ENCODE peak calls at places on chromosomes 7 and 10, in six cellular contexts. E is AG04450, W is cardiac fibroblast, D is mucosa of descending colon, S is left lung, M is glutamatergic neuron. R is an unnamed sample.

GRCh38 chr10:2772791-2773644 is 294.3 kb upstream of the PFKP start:
- DNase-seq in M (peak; percentile 45), D (no peak), S (peak; percentile 67), W (no peak), E (no peak), R (no peak)

GRCh38 chr7:65475734-65476319 is 102.2 kb downstream of the ZNF92 start:
- DNase-seq in M (no peak), S (no peak), D (peak; percentile 67), E (no peak), W (no peak), R (peak; percentile 5)

GRCh38 chr7:103773726-103774125 is 215.7 kb downstream of the RELN start:
- DNase-seq in M (no peak), S (no peak), E (no peak), W (no peak), D (no peak), R (no peak)

GRCh38 chr10:18290651-18291313 is 150.6 kb downstream of the CACNB2 start:
- DNase-seq in E (no peak), W (no peak), S (no peak), M (no peak), D (no peak), R (no peak)

GRCh38 chr10:119817991-119818888 is 54.4 kb downstream of the MCMBP start:
- DNase-seq in M (peak; percentile 100), S (peak; percentile 84), E (peak; percentile 13), W (peak; percentile 65), D (peak; percentile 58), R (peak; percentile 94)

GRCh38 chr7:33326485-33326848 is 197.1 kb downstream of the BBS9 start:
- DNase-seq in M (no peak), D (no peak), S (no peak), E (no peak), W (no peak), R (no peak)

GRCh38 chr10:119826777-119827176 is 45.9 kb downstream of the MCMBP start:
- DNase-seq in W (no peak), S (no peak), E (no peak), M (no peak), D (no peak), R (no peak)

GRCh38 chr10:4319870-4320367 is 506.1 kb upstream of the AKR1E2 start:
- DNase-seq in D (no peak), W (no peak), E (no peak), S (no peak), M (no peak), R (no peak)

GRCh38 chr10:45444976-45445898 is 71.2 kb downstream of the ALOX5 start:
- DNase-seq in M (peak; percentile 54), S (no peak), W (no peak), D (no peak), E (no peak), R (no peak)

GRCh38 chr10:63976538-63976937 is 455.3 kb downstream of the REEP3 start:
- DNase-seq in W (peak; percentile 27), M (peak; percentile 74), E (no peak), D (no peak), S (no peak), R (peak; percentile 73)

GRCh38 chr7:30473393-30473775 is 5.2 kb downstream of the NOD1 start:
- DNase-seq in W (no peak), S (no peak), M (no peak), D (no peak), E (no peak), R (no peak)

GRCh38 chr10:105952153-105952552 is 1212.4 kb downstream of the SORCS1 start:
- DNase-seq in S (no peak), M (no peak), D (no peak), W (peak; percentile 55), E (peak; percentile 3), R (peak; percentile 17)

GRCh38 chr10:112778579-112778978 is 171.5 kb upstream of the TCF7L2 start:
- DNase-seq in E (no peak), S (no peak), W (peak; percentile 16), M (no peak), D (no peak), R (no peak)

GRCh38 chr7:42671627-42672026 is 240.2 kb downstream of the C7orf25 start:
- DNase-seq in D (no peak), W (peak; percentile 74), E (no peak), M (no peak), S (no peak), R (no peak)

GRCh38 chr7:28758186-28758585 is 199.9 kb downstream of the TRIL start:
- DNase-seq in E (no peak), S (no peak), D (no peak), M (no peak), W (no peak), R (no peak)

GRCh38 chr7:30933124-30933893 is 21.7 kb downstream of the AQP1 start:
- DNase-seq in M (no peak), D (no peak), E (no peak), W (no peak), S (peak; percentile 54), R (no peak)

GRCh38 chr7:131765575-131765974 is 209.1 kb upstream of the PODXL start:
- DNase-seq in E (no peak), W (no peak), S (no peak), M (no peak), D (no peak), R (no peak)

GRCh38 chr10:24952701-24953349 is 419 bp upstream of the PRTFDC1 start:
- DNase-seq in E (no peak), S (no peak), D (no peak), M (peak; percentile 80), W (peak; percentile 75), R (peak; percentile 72)

GRCh38 chr10:60734226-60734625 is 44.1 kb upstream of the CDK1 start:
- DNase-seq in M (no peak), S (no peak), E (no peak), W (no peak), D (no peak), R (no peak)

GRCh38 chr10:122462533-122463465 is 1.4 kb downstream of the HTRA1 start:
- DNase-seq in D (no peak), M (no peak), S (no peak), E (no peak), W (peak; percentile 60), R (no peak)

GRCh38 chr10:14839305-14839695 is 1.2 kb downstream of the HSPA14 start:
- DNase-seq in D (peak; percentile 54), S (no peak), M (no peak), W (no peak), E (no peak), R (no peak)

DNA sequence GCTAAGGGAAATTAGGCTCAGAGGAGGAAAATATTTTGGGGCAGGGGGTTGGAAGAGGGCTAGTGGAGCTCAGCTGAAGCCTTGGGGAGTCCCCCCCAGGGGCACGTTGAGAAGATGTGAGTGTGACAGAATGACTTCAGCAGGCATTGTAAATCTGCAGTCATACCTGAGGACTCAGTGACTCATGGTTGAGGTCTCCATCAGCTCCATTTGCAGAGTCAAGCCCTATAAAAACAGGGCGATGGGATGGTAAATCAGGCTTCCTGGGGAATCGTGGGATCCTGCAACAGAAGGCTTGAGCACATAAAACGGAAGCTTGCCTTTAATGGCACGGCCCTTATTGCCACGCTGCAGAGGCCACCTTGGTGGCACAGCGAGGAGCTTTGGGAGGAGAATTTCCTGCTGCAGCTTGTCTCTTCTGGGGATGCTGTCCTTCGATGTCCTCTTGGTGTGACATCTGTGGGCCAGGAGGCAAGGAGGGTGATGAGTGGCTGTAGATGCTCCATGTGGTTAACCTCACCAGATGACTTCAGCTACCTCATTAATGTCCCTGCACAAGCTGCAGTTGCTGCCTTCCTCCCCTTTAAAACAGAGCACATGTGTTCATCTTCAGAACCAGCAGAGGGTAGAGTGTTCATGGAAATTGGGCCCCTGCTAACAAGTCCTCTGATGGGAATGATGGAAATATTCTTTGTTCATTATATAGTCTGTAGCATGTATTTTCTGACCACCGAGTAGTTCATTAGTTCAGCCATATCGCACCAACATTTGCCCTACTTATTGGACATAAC is 285.9 kb downstream of the LRMDA start:
- DNase-seq in M (no peak), E (no peak), W (peak; percentile 11), S (no peak), D (no peak), R (no peak)
- TF ChIP-seq CTCF in M (no peak), E (no peak), W (no peak), S (no peak), D (no peak), R (no peak)

GRCh38 chr10:129952771-129953489 is 11.1 kb downstream of the EBF3 start:
- DNase-seq in D (no peak), W (peak; percentile 77), S (no peak), E (no peak), M (peak; percentile 13), R (no peak)

GRCh38 chr10:129951841-129952240 is 12.2 kb downstream of the EBF3 start:
- DNase-seq in D (no peak), E (no peak), M (no peak), W (no peak), S (no peak), R (no peak)

GRCh38 chr10:129950651-129951050 is 13.4 kb downstream of the EBF3 start:
- DNase-seq in E (no peak), W (peak; percentile 42), D (no peak), M (no peak), S (no peak), R (no peak)

GRCh38 chr10:129949411-129950335 is 14.4 kb downstream of the EBF3 start:
- DNase-seq in E (no peak), D (peak; percentile 48), M (peak; percentile 69), W (peak; percentile 91), S (no peak), R (peak; percentile 63)

GRCh38 chr10:129951251-129951808 is 12.7 kb downstream of the EBF3 start:
- DNase-seq in D (no peak), E (no peak), W (peak; percentile 80), M (peak; percentile 19), S (no peak), R (no peak)
- TF ChIP-seq CTCF in D (no peak), E (no peak), W (no peak), M (no peak), S (no peak), R (no peak)

GRCh38 chr7:112668561-112668960 is 121.6 kb downstream of the TMEM168 start:
- DNase-seq in M (no peak), W (no peak), E (no peak), S (no peak), D (no peak), R (no peak)

GRCh38 chr7:112669306-112669705 is 120.9 kb downstream of the TMEM168 start:
- DNase-seq in M (no peak), D (no peak), E (no peak), W (no peak), S (no peak), R (no peak)

GRCh38 chr7:112665709-112666108 is 124.5 kb downstream of the TMEM168 start:
- DNase-seq in E (no peak), D (no peak), W (peak; percentile 14), M (no peak), S (no peak), R (no peak)
- TF ChIP-seq CTCF in E (peak; percentile 30), D (peak; percentile 14), W (peak; percentile 31), M (no peak), S (no peak), R (no peak)

GRCh38 chr10:110361800-110362456 is 57.2 kb upstream of the SMNDC1 start:
- DNase-seq in W (no peak), D (no peak), E (no peak), M (no peak), S (no peak), R (no peak)
- TF ChIP-seq CTCF in W (no peak), D (no peak), E (no peak), M (no peak), S (no peak), R (no peak)

GRCh38 chr10:31353574-31353973 is 34.6 kb downstream of the ZEB1 start:
- DNase-seq in S (no peak), D (no peak), M (no peak), E (no peak), W (peak; percentile 25), R (no peak)
- TF ChIP-seq CTCF in S (no peak), D (no peak), M (no peak), E (no peak), W (peak; percentile 14), R (no peak)

GRCh38 chr7:127690806-127691205 is 38.8 kb downstream of the SND1 start:
- DNase-seq in S (no peak), W (no peak), E (no peak), D (no peak), M (no peak), R (no peak)
- TF ChIP-seq CTCF in S (no peak), W (no peak), E (no peak), D (no peak), M (no peak), R (no peak)